ENCODE peak calls at places on chromosome 17, in ten cellular contexts. One of them, this sample, is unnamed.

GRCh38 chr17:19244796-19245195 is 7.6 kb downstream of the EPN2 start:
- DNase-seq in kidney tubule cell: no peak
- DNase-seq in stimulated activated CD8-positive, alpha-beta memory T cell treated with anti-CD3 and anti-CD28 coated beads, Interleukin-4, amount 100 ng/mL, for 1 hour: no peak
- DNase-seq in CD8-positive, alpha-beta memory T cell: no peak
- DNase-seq in activated naive CD4-positive, alpha-beta T cell treated with anti-CD3 and anti-CD28 coated beads, Interleukin-2, amount 10 ng/mL, durations not matched to agents 7 days and 5 days: no peak
- DNase-seq in stimulated activated CD4-positive, alpha-beta T cell treated with anti-CD3 and anti-CD28 coated beads, Interleukin-15, amount 100 ng/mL, for 1 hour: no peak
- DNase-seq in stomach: no peak
- DNase-seq in GM04503: no peak
- DNase-seq in GDM1: no peak
- DNase-seq in NCI-H1092: no peak
- DNase-seq in this sample: no peak

GRCh38 chr17:28485049-28485448 is 11.6 kb downstream of the SLC13A2 start:
- DNase-seq in GM04503: no peak
- DNase-seq in NCI-H1092: no peak
- DNase-seq in stimulated activated CD4-positive, alpha-beta T cell treated with anti-CD3 and anti-CD28 coated beads, Interleukin-15, amount 100 ng/mL, for 1 hour: no peak
- DNase-seq in CD8-positive, alpha-beta memory T cell: no peak
- DNase-seq in kidney tubule cell: no peak
- DNase-seq in activated naive CD4-positive, alpha-beta T cell treated with anti-CD3 and anti-CD28 coated beads, Interleukin-2, amount 10 ng/mL, durations not matched to agents 7 days and 5 days: no peak
- DNase-seq in stomach: no peak
- DNase-seq in stimulated activated CD8-positive, alpha-beta memory T cell treated with anti-CD3 and anti-CD28 coated beads, Interleukin-4, amount 100 ng/mL, for 1 hour: no peak
- DNase-seq in GDM1: no peak
- DNase-seq in this sample: no peak

GRCh38 chr17:40432864-40433528 is 10.3 kb upstream of the IGFBP4 start:
- DNase-seq in kidney tubule cell: no peak
- DNase-seq in stomach: peak
- DNase-seq in GDM1: no peak
- DNase-seq in stimulated activated CD8-positive, alpha-beta memory T cell treated with anti-CD3 and anti-CD28 coated beads, Interleukin-4, amount 100 ng/mL, for 1 hour: no peak
- DNase-seq in CD8-positive, alpha-beta memory T cell: no peak
- DNase-seq in activated naive CD4-positive, alpha-beta T cell treated with anti-CD3 and anti-CD28 coated beads, Interleukin-2, amount 10 ng/mL, durations not matched to agents 7 days and 5 days: no peak
- DNase-seq in GM04503: no peak
- DNase-seq in stimulated activated CD4-positive, alpha-beta T cell treated with anti-CD3 and anti-CD28 coated beads, Interleukin-15, amount 100 ng/mL, for 1 hour: no peak
- DNase-seq in NCI-H1092: no peak
- DNase-seq in this sample: no peak

GRCh38 chr17:14329900-14330491 is 29.1 kb downstream of the HS3ST3B1 start:
- DNase-seq in GM04503: no peak
- DNase-seq in GDM1: no peak
- DNase-seq in activated naive CD4-positive, alpha-beta T cell treated with anti-CD3 and anti-CD28 coated beads, Interleukin-2, amount 10 ng/mL, durations not matched to agents 7 days and 5 days: no peak
- DNase-seq in kidney tubule cell: no peak
- DNase-seq in stomach: no peak
- DNase-seq in CD8-positive, alpha-beta memory T cell: no peak
- DNase-seq in NCI-H1092: no peak
- DNase-seq in stimulated activated CD4-positive, alpha-beta T cell treated with anti-CD3 and anti-CD28 coated beads, Interleukin-15, amount 100 ng/mL, for 1 hour: no peak
- DNase-seq in stimulated activated CD8-positive, alpha-beta memory T cell treated with anti-CD3 and anti-CD28 coated beads, Interleukin-4, amount 100 ng/mL, for 1 hour: no peak
- DNase-seq in this sample: no peak

GRCh38 chr17:29723283-29724047 is 100.8 kb upstream of the CORO6 start:
- DNase-seq in GDM1: peak
- DNase-seq in CD8-positive, alpha-beta memory T cell: peak
- DNase-seq in kidney tubule cell: no peak
- DNase-seq in NCI-H1092: no peak
- DNase-seq in stimulated activated CD8-positive, alpha-beta memory T cell treated with anti-CD3 and anti-CD28 coated beads, Interleukin-4, amount 100 ng/mL, for 1 hour: no peak
- DNase-seq in activated naive CD4-positive, alpha-beta T cell treated with anti-CD3 and anti-CD28 coated beads, Interleukin-2, amount 10 ng/mL, durations not matched to agents 7 days and 5 days: no peak
- DNase-seq in stimulated activated CD4-positive, alpha-beta T cell treated with anti-CD3 and anti-CD28 coated beads, Interleukin-15, amount 100 ng/mL, for 1 hour: no peak
- DNase-seq in stomach: no peak
- DNase-seq in GM04503: no peak
- DNase-seq in this sample: no peak

GRCh38 chr17:4333041-4333440 is 33.4 kb downstream of the UBE2G1 start:
- DNase-seq in activated naive CD4-positive, alpha-beta T cell treated with anti-CD3 and anti-CD28 coated beads, Interleukin-2, amount 10 ng/mL, durations not matched to agents 7 days and 5 days: no peak
- DNase-seq in CD8-positive, alpha-beta memory T cell: no peak
- DNase-seq in stimulated activated CD8-positive, alpha-beta memory T cell treated with anti-CD3 and anti-CD28 coated beads, Interleukin-4, amount 100 ng/mL, for 1 hour: no peak
- DNase-seq in stimulated activated CD4-positive, alpha-beta T cell treated with anti-CD3 and anti-CD28 coated beads, Interleukin-15, amount 100 ng/mL, for 1 hour: no peak
- DNase-seq in stomach: no peak
- DNase-seq in kidney tubule cell: no peak
- DNase-seq in GDM1: no peak
- DNase-seq in GM04503: no peak
- DNase-seq in NCI-H1092: no peak
- DNase-seq in this sample: no peak

GRCh38 chr17:65191805-65192740 is 54.9 kb downstream of the RGS9 start:
- DNase-seq in CD8-positive, alpha-beta memory T cell: no peak
- DNase-seq in stomach: no peak
- DNase-seq in kidney tubule cell: peak
- DNase-seq in stimulated activated CD4-positive, alpha-beta T cell treated with anti-CD3 and anti-CD28 coated beads, Interleukin-15, amount 100 ng/mL, for 1 hour: no peak
- DNase-seq in activated naive CD4-positive, alpha-beta T cell treated with anti-CD3 and anti-CD28 coated beads, Interleukin-2, amount 10 ng/mL, durations not matched to agents 7 days and 5 days: no peak
- DNase-seq in GDM1: no peak
- DNase-seq in GM04503: peak
- DNase-seq in stimulated activated CD8-positive, alpha-beta memory T cell treated with anti-CD3 and anti-CD28 coated beads, Interleukin-4, amount 100 ng/mL, for 1 hour: no peak
- DNase-seq in NCI-H1092: no peak
- DNase-seq in this sample: no peak

GRCh38 chr17:12485361-12485911 is 180.3 kb upstream of the MYOCD start:
- DNase-seq in activated naive CD4-positive, alpha-beta T cell treated with anti-CD3 and anti-CD28 coated beads, Interleukin-2, amount 10 ng/mL, durations not matched to agents 7 days and 5 days: no peak
- DNase-seq in kidney tubule cell: peak
- DNase-seq in GDM1: no peak
- DNase-seq in CD8-positive, alpha-beta memory T cell: no peak
- DNase-seq in GM04503: no peak
- DNase-seq in NCI-H1092: no peak
- DNase-seq in stimulated activated CD8-positive, alpha-beta memory T cell treated with anti-CD3 and anti-CD28 coated beads, Interleukin-4, amount 100 ng/mL, for 1 hour: no peak
- DNase-seq in stimulated activated CD4-positive, alpha-beta T cell treated with anti-CD3 and anti-CD28 coated beads, Interleukin-15, amount 100 ng/mL, for 1 hour: no peak
- DNase-seq in stomach: no peak
- DNase-seq in this sample: no peak

GRCh38 chr17:37261286-37261685 is 114.5 kb upstream of the C17orf78 start:
- DNase-seq in NCI-H1092: no peak
- DNase-seq in stimulated activated CD8-positive, alpha-beta memory T cell treated with anti-CD3 and anti-CD28 coated beads, Interleukin-4, amount 100 ng/mL, for 1 hour: no peak
- DNase-seq in kidney tubule cell: peak
- DNase-seq in activated naive CD4-positive, alpha-beta T cell treated with anti-CD3 and anti-CD28 coated beads, Interleukin-2, amount 10 ng/mL, durations not matched to agents 7 days and 5 days: no peak
- DNase-seq in GDM1: no peak
- DNase-seq in CD8-positive, alpha-beta memory T cell: no peak
- DNase-seq in GM04503: no peak
- DNase-seq in stomach: no peak
- DNase-seq in stimulated activated CD4-positive, alpha-beta T cell treated with anti-CD3 and anti-CD28 coated beads, Interleukin-15, amount 100 ng/mL, for 1 hour: no peak
- DNase-seq in this sample: no peak

GRCh38 chr17:2704890-2705248 is 6.7 kb downstream of the CLUH start:
- DNase-seq in GM04503: no peak
- DNase-seq in kidney tubule cell: no peak
- DNase-seq in NCI-H1092: no peak
- DNase-seq in CD8-positive, alpha-beta memory T cell: no peak
- DNase-seq in stimulated activated CD8-positive, alpha-beta memory T cell treated with anti-CD3 and anti-CD28 coated beads, Interleukin-4, amount 100 ng/mL, for 1 hour: no peak
- DNase-seq in stimulated activated CD4-positive, alpha-beta T cell treated with anti-CD3 and anti-CD28 coated beads, Interleukin-15, amount 100 ng/mL, for 1 hour: no peak
- DNase-seq in GDM1: no peak
- DNase-seq in stomach: no peak
- DNase-seq in activated naive CD4-positive, alpha-beta T cell treated with anti-CD3 and anti-CD28 coated beads, Interleukin-2, amount 10 ng/mL, durations not matched to agents 7 days and 5 days: no peak
- DNase-seq in this sample: no peak

GRCh38 chr17:78951967-78952551 is 26.9 kb upstream of the TIMP2 start:
- DNase-seq in GM04503: no peak
- DNase-seq in kidney tubule cell: no peak
- DNase-seq in GDM1: no peak
- DNase-seq in stimulated activated CD4-positive, alpha-beta T cell treated with anti-CD3 and anti-CD28 coated beads, Interleukin-15, amount 100 ng/mL, for 1 hour: no peak
- DNase-seq in NCI-H1092: no peak
- DNase-seq in stimulated activated CD8-positive, alpha-beta memory T cell treated with anti-CD3 and anti-CD28 coated beads, Interleukin-4, amount 100 ng/mL, for 1 hour: no peak
- DNase-seq in CD8-positive, alpha-beta memory T cell: no peak
- DNase-seq in activated naive CD4-positive, alpha-beta T cell treated with anti-CD3 and anti-CD28 coated beads, Interleukin-2, amount 10 ng/mL, durations not matched to agents 7 days and 5 days: no peak
- DNase-seq in stomach: peak
- DNase-seq in this sample: no peak

GRCh38 chr17:79073706-79074088 is 927 bp upstream of the ENGASE start:
- DNase-seq in stomach: no peak
- DNase-seq in kidney tubule cell: no peak
- DNase-seq in activated naive CD4-positive, alpha-beta T cell treated with anti-CD3 and anti-CD28 coated beads, Interleukin-2, amount 10 ng/mL, durations not matched to agents 7 days and 5 days: no peak
- DNase-seq in stimulated activated CD8-positive, alpha-beta memory T cell treated with anti-CD3 and anti-CD28 coated beads, Interleukin-4, amount 100 ng/mL, for 1 hour: no peak
- DNase-seq in GM04503: no peak
- DNase-seq in stimulated activated CD4-positive, alpha-beta T cell treated with anti-CD3 and anti-CD28 coated beads, Interleukin-15, amount 100 ng/mL, for 1 hour: no peak
- DNase-seq in GDM1: no peak
- DNase-seq in NCI-H1092: no peak
- DNase-seq in CD8-positive, alpha-beta memory T cell: no peak
- DNase-seq in this sample: no peak

GRCh38 chr17:39617100-39617445 is 9.4 kb upstream of the NEUROD2 start:
- DNase-seq in stimulated activated CD8-positive, alpha-beta memory T cell treated with anti-CD3 and anti-CD28 coated beads, Interleukin-4, amount 100 ng/mL, for 1 hour: no peak
- DNase-seq in stomach: no peak
- DNase-seq in CD8-positive, alpha-beta memory T cell: no peak
- DNase-seq in kidney tubule cell: no peak
- DNase-seq in stimulated activated CD4-positive, alpha-beta T cell treated with anti-CD3 and anti-CD28 coated beads, Interleukin-15, amount 100 ng/mL, for 1 hour: no peak
- DNase-seq in NCI-H1092: no peak
- DNase-seq in activated naive CD4-positive, alpha-beta T cell treated with anti-CD3 and anti-CD28 coated beads, Interleukin-2, amount 10 ng/mL, durations not matched to agents 7 days and 5 days: no peak
- DNase-seq in GM04503: no peak
- DNase-seq in GDM1: no peak
- DNase-seq in this sample: no peak

This sample was measured in neural crest cell.